ENCODE peak calls at places on chromosomes 13 and 19, in nine cellular contexts. M is mesenchymal stem cell; I is sciatic nerve; O is Caki2; S is NCI-H1105 treated with DMSO at 0.1 percent for 48 hours; V is IMR-90; Q is GM03348; L is stimulated activated CD4-positive, alpha-beta T cell treated with anti-CD3 and anti-CD28 coated beads, Interleukin-1b, Interleukin-23, amount 100 ng/mL, for 4 hours; F is COLO829. C is an unnamed sample.

GRCh38 chr19:17648097-17648660 is 40.0 kb downstream of the UNC13A start:
- DNase-seq in V (no peak), F (peak), O (no peak), M (no peak), S (no peak), I (no peak), Q (no peak), L (no peak), C (no peak)

GRCh38 chr13:104485571-104485970 is 1419.4 kb upstream of the SLC10A2 start:
- DNase-seq in S (no peak), L (no peak), Q (no peak), M (peak), V (no peak), O (no peak), F (peak), I (no peak), C (no peak)

GRCh38 chr19:33473644-33474305 is 47.8 kb downstream of the PEPD start:
- DNase-seq in O (no peak), L (no peak), S (no peak), M (no peak), I (peak), F (peak), Q (peak), V (peak), C (no peak)

GRCh38 chr13:99998261-99998660 is 16.7 kb downstream of the ZIC2 start:
- DNase-seq in V (no peak), Q (no peak), L (no peak), M (no peak), I (no peak), O (no peak), F (no peak), S (no peak), C (no peak)

GRCh38 chr13:78409172-78409571 is 194.2 kb downstream of the POU4F1 start:
- DNase-seq in L (no peak), Q (no peak), F (no peak), I (no peak), S (no peak), O (no peak), V (no peak), M (no peak), C (no peak)

GRCh38 chr19:37790244-37790925 is 11.0 kb upstream of the ZNF573 start:
- DNase-seq in I (no peak), V (no peak), M (no peak), Q (no peak), F (no peak), O (no peak), L (no peak), S (no peak), C (no peak)

GRCh38 chr13:82356667-82357066 is 1525.6 kb downstream of the SLITRK1 start:
- DNase-seq in L (no peak), M (peak), V (no peak), O (no peak), S (no peak), I (no peak), Q (peak), F (no peak), C (no peak)

GRCh38 chr13:39364797-39365468 is 238.1 kb downstream of the LHFPL6 start:
- DNase-seq in Q (peak), S (no peak), F (no peak), L (no peak), O (no peak), V (peak), I (no peak), M (peak), C (no peak)

GRCh38 chr19:12163841-12164240 is 945 bp downstream of the ZNF136 start:
- DNase-seq in Q (peak), L (no peak), V (peak), O (peak), M (peak), F (peak), S (no peak), I (no peak), C (no peak)

GRCh38 chr13:97256343-97256783 is 34.2 kb downstream of the MBNL2 start:
- DNase-seq in S (no peak), M (peak), I (no peak), O (peak), Q (peak), V (peak), F (peak), L (no peak), C (no peak)

C was measured in D721Med.